ENCODE peak calls at places on chromosomes 11 and 22, in ten cellular contexts. One of them, this sample, is unnamed.

GRCh38 chr11:86524603-86525352 is 147.6 kb downstream of the ME3 start:
- DNase-seq in HEK293T: no peak
- DNase-seq in activated naive CD8-positive, alpha-beta T cell treated with anti-CD3 and anti-CD28 coated beads, Interleukin-2, amount 50 U/mL, for 16 hours: no peak
- DNase-seq in SW480: peak
- DNase-seq in stimulated activated CD4-positive, alpha-beta T cell treated with anti-CD3 and anti-CD28 coated beads, Interleukin-1b, Interleukin-23, amount 100 ng/mL, for 24 hours: no peak
- DNase-seq in stimulated activated naive CD4-positive, alpha-beta T cell: no peak
- DNase-seq in bronchial epithelial cell: peak
- DNase-seq in stimulated activated CD8-positive, alpha-beta memory T cell treated with anti-CD3 and anti-CD28 coated beads, Interleukin-7, amount 100 ng/mL, for 1 hour: no peak
- DNase-seq in cardiac muscle cell: no peak
- DNase-seq in islet precursor cell: no peak
- DNase-seq in this sample: no peak

GRCh38 chr11:65112226-65112550 is 516 bp downstream of the TM7SF2 start:
- DNase-seq in HEK293T: no peak
- DNase-seq in activated naive CD8-positive, alpha-beta T cell treated with anti-CD3 and anti-CD28 coated beads, Interleukin-2, amount 50 U/mL, for 16 hours: no peak
- DNase-seq in SW480: no peak
- DNase-seq in stimulated activated CD4-positive, alpha-beta T cell treated with anti-CD3 and anti-CD28 coated beads, Interleukin-1b, Interleukin-23, amount 100 ng/mL, for 24 hours: no peak
- DNase-seq in stimulated activated naive CD4-positive, alpha-beta T cell: no peak
- DNase-seq in bronchial epithelial cell: no peak
- DNase-seq in stimulated activated CD8-positive, alpha-beta memory T cell treated with anti-CD3 and anti-CD28 coated beads, Interleukin-7, amount 100 ng/mL, for 1 hour: no peak
- DNase-seq in cardiac muscle cell: no peak
- DNase-seq in islet precursor cell: no peak
- DNase-seq in this sample: no peak

GRCh38 chr11:127247261-127247660 is 246.7 kb upstream of the KIRREL3 start:
- DNase-seq in HEK293T: no peak
- DNase-seq in activated naive CD8-positive, alpha-beta T cell treated with anti-CD3 and anti-CD28 coated beads, Interleukin-2, amount 50 U/mL, for 16 hours: no peak
- DNase-seq in SW480: no peak
- DNase-seq in stimulated activated CD4-positive, alpha-beta T cell treated with anti-CD3 and anti-CD28 coated beads, Interleukin-1b, Interleukin-23, amount 100 ng/mL, for 24 hours: no peak
- DNase-seq in stimulated activated naive CD4-positive, alpha-beta T cell: no peak
- DNase-seq in bronchial epithelial cell: no peak
- DNase-seq in stimulated activated CD8-positive, alpha-beta memory T cell treated with anti-CD3 and anti-CD28 coated beads, Interleukin-7, amount 100 ng/mL, for 1 hour: no peak
- DNase-seq in cardiac muscle cell: no peak
- DNase-seq in islet precursor cell: no peak
- DNase-seq in this sample: no peak

GRCh38 chr22:28268176-28268575 is 349.1 kb upstream of the PITPNB start:
- DNase-seq in HEK293T: no peak
- DNase-seq in activated naive CD8-positive, alpha-beta T cell treated with anti-CD3 and anti-CD28 coated beads, Interleukin-2, amount 50 U/mL, for 16 hours: no peak
- DNase-seq in SW480: no peak
- DNase-seq in stimulated activated CD4-positive, alpha-beta T cell treated with anti-CD3 and anti-CD28 coated beads, Interleukin-1b, Interleukin-23, amount 100 ng/mL, for 24 hours: no peak
- DNase-seq in stimulated activated naive CD4-positive, alpha-beta T cell: no peak
- DNase-seq in bronchial epithelial cell: no peak
- DNase-seq in stimulated activated CD8-positive, alpha-beta memory T cell treated with anti-CD3 and anti-CD28 coated beads, Interleukin-7, amount 100 ng/mL, for 1 hour: no peak
- DNase-seq in cardiac muscle cell: no peak
- DNase-seq in islet precursor cell: no peak
- DNase-seq in this sample: no peak

GRCh38 chr11:69370984-69371709 is 77.2 kb downstream of the MYEOV start:
- DNase-seq in HEK293T: no peak
- DNase-seq in activated naive CD8-positive, alpha-beta T cell treated with anti-CD3 and anti-CD28 coated beads, Interleukin-2, amount 50 U/mL, for 16 hours: no peak
- DNase-seq in SW480: no peak
- DNase-seq in stimulated activated CD4-positive, alpha-beta T cell treated with anti-CD3 and anti-CD28 coated beads, Interleukin-1b, Interleukin-23, amount 100 ng/mL, for 24 hours: no peak
- DNase-seq in stimulated activated naive CD4-positive, alpha-beta T cell: no peak
- DNase-seq in bronchial epithelial cell: no peak
- DNase-seq in stimulated activated CD8-positive, alpha-beta memory T cell treated with anti-CD3 and anti-CD28 coated beads, Interleukin-7, amount 100 ng/mL, for 1 hour: no peak
- DNase-seq in cardiac muscle cell: no peak
- DNase-seq in islet precursor cell: peak
- DNase-seq in this sample: no peak

GRCh38 chr11:93741882-93742226 is 382 bp downstream of the C11orf54 start:
- DNase-seq in HEK293T: peak
- DNase-seq in activated naive CD8-positive, alpha-beta T cell treated with anti-CD3 and anti-CD28 coated beads, Interleukin-2, amount 50 U/mL, for 16 hours: no peak
- DNase-seq in SW480: peak
- DNase-seq in stimulated activated CD4-positive, alpha-beta T cell treated with anti-CD3 and anti-CD28 coated beads, Interleukin-1b, Interleukin-23, amount 100 ng/mL, for 24 hours: no peak
- DNase-seq in stimulated activated naive CD4-positive, alpha-beta T cell: no peak
- DNase-seq in bronchial epithelial cell: peak
- DNase-seq in stimulated activated CD8-positive, alpha-beta memory T cell treated with anti-CD3 and anti-CD28 coated beads, Interleukin-7, amount 100 ng/mL, for 1 hour: no peak
- DNase-seq in cardiac muscle cell: no peak
- DNase-seq in islet precursor cell: peak
- DNase-seq in this sample: peak

GRCh38 chr11:29119691-29120328 is 897.0 kb downstream of the KCNA4 start:
- DNase-seq in HEK293T: peak
- DNase-seq in activated naive CD8-positive, alpha-beta T cell treated with anti-CD3 and anti-CD28 coated beads, Interleukin-2, amount 50 U/mL, for 16 hours: no peak
- DNase-seq in SW480: no peak
- DNase-seq in stimulated activated CD4-positive, alpha-beta T cell treated with anti-CD3 and anti-CD28 coated beads, Interleukin-1b, Interleukin-23, amount 100 ng/mL, for 24 hours: no peak
- DNase-seq in stimulated activated naive CD4-positive, alpha-beta T cell: no peak
- DNase-seq in bronchial epithelial cell: peak
- DNase-seq in stimulated activated CD8-positive, alpha-beta memory T cell treated with anti-CD3 and anti-CD28 coated beads, Interleukin-7, amount 100 ng/mL, for 1 hour: no peak
- DNase-seq in cardiac muscle cell: no peak
- DNase-seq in islet precursor cell: no peak
- DNase-seq in this sample: peak

GRCh38 chr22:32855023-32855756 is 53.7 kb downstream of the TIMP3 start:
- DNase-seq in HEK293T: no peak
- DNase-seq in activated naive CD8-positive, alpha-beta T cell treated with anti-CD3 and anti-CD28 coated beads, Interleukin-2, amount 50 U/mL, for 16 hours: no peak
- DNase-seq in SW480: no peak
- DNase-seq in stimulated activated CD4-positive, alpha-beta T cell treated with anti-CD3 and anti-CD28 coated beads, Interleukin-1b, Interleukin-23, amount 100 ng/mL, for 24 hours: no peak
- DNase-seq in stimulated activated naive CD4-positive, alpha-beta T cell: no peak
- DNase-seq in bronchial epithelial cell: no peak
- DNase-seq in stimulated activated CD8-positive, alpha-beta memory T cell treated with anti-CD3 and anti-CD28 coated beads, Interleukin-7, amount 100 ng/mL, for 1 hour: no peak
- DNase-seq in cardiac muscle cell: no peak
- DNase-seq in islet precursor cell: no peak
- DNase-seq in this sample: no peak

GRCh38 chr11:103887001-103887680 is 149.3 kb upstream of the DDI1 start:
- DNase-seq in HEK293T: no peak
- DNase-seq in activated naive CD8-positive, alpha-beta T cell treated with anti-CD3 and anti-CD28 coated beads, Interleukin-2, amount 50 U/mL, for 16 hours: no peak
- DNase-seq in SW480: no peak
- DNase-seq in stimulated activated CD4-positive, alpha-beta T cell treated with anti-CD3 and anti-CD28 coated beads, Interleukin-1b, Interleukin-23, amount 100 ng/mL, for 24 hours: no peak
- DNase-seq in stimulated activated naive CD4-positive, alpha-beta T cell: no peak
- DNase-seq in bronchial epithelial cell: no peak
- DNase-seq in stimulated activated CD8-positive, alpha-beta memory T cell treated with anti-CD3 and anti-CD28 coated beads, Interleukin-7, amount 100 ng/mL, for 1 hour: no peak
- DNase-seq in cardiac muscle cell: peak
- DNase-seq in islet precursor cell: no peak
- DNase-seq in this sample: no peak

GRCh38 chr22:50674606-50675552 is 2.3 kb downstream of the SHANK3 start:
- DNase-seq in HEK293T: peak
- DNase-seq in activated naive CD8-positive, alpha-beta T cell treated with anti-CD3 and anti-CD28 coated beads, Interleukin-2, amount 50 U/mL, for 16 hours: no peak
- DNase-seq in SW480: peak
- DNase-seq in stimulated activated CD4-positive, alpha-beta T cell treated with anti-CD3 and anti-CD28 coated beads, Interleukin-1b, Interleukin-23, amount 100 ng/mL, for 24 hours: no peak
- DNase-seq in stimulated activated naive CD4-positive, alpha-beta T cell: no peak
- DNase-seq in bronchial epithelial cell: peak
- DNase-seq in stimulated activated CD8-positive, alpha-beta memory T cell treated with anti-CD3 and anti-CD28 coated beads, Interleukin-7, amount 100 ng/mL, for 1 hour: no peak
- DNase-seq in cardiac muscle cell: peak
- DNase-seq in islet precursor cell: peak
- DNase-seq in this sample: peak

GRCh38 chr22:50008151-50009040 is 4.2 kb downstream of the IL17REL start:
- DNase-seq in HEK293T: no peak
- DNase-seq in activated naive CD8-positive, alpha-beta T cell treated with anti-CD3 and anti-CD28 coated beads, Interleukin-2, amount 50 U/mL, for 16 hours: no peak
- DNase-seq in SW480: no peak
- DNase-seq in stimulated activated CD4-positive, alpha-beta T cell treated with anti-CD3 and anti-CD28 coated beads, Interleukin-1b, Interleukin-23, amount 100 ng/mL, for 24 hours: no peak
- DNase-seq in stimulated activated naive CD4-positive, alpha-beta T cell: no peak
- DNase-seq in bronchial epithelial cell: no peak
- DNase-seq in stimulated activated CD8-positive, alpha-beta memory T cell treated with anti-CD3 and anti-CD28 coated beads, Interleukin-7, amount 100 ng/mL, for 1 hour: no peak
- DNase-seq in cardiac muscle cell: no peak
- DNase-seq in islet precursor cell: peak
- DNase-seq in this sample: no peak

This sample was measured in Calu3.